ENCODE peak calls at places on chromosomes 13 and 19, in four cellular contexts. W is MM.1S, F is PC-3, B is hepatocyte. L is an unnamed sample.

GRCh38 chr13:113786262-113786841 is 27.3 kb downstream of the TMEM255B start:
- DNase-seq in F (peak; percentile 15), W (no peak), B (no peak), L (no peak)

GRCh38 chr13:70568571-70568970 is 460.3 kb upstream of the KLHL1 start:
- DNase-seq in W (peak; percentile 25), B (peak; percentile 61), F (peak; percentile 70), L (peak; percentile 53)

GRCh38 chr19:52248256-52248655 is 21.1 kb upstream of the ZNF766 start:
- DNase-seq in B (peak; percentile 55), W (peak; percentile 43), F (peak; percentile 60), L (peak; percentile 54)

GRCh38 chr13:112733112-112733511 is 43.3 kb downstream of the ATP11A start:
- DNase-seq in F (no peak), W (no peak), B (no peak), L (peak; percentile 42)

GRCh38 chr13:53123536-53123935 is 94.9 kb downstream of the OLFM4 start:
- DNase-seq in F (no peak), W (no peak), B (no peak), L (no peak)

GRCh38 chr13:73870970-73871935 is 263.0 kb downstream of the KLF12 start:
- DNase-seq in W (no peak), F (no peak), B (no peak), L (no peak)

GRCh38 chr19:7494416-7495098 is 5.7 kb upstream of the PEX11G start:
- DNase-seq in W (no peak), B (no peak), F (no peak), L (peak; percentile 33)

GRCh38 chr13:23352161-23352560 is 81.3 kb downstream of the SACS start:
- DNase-seq in W (no peak), F (no peak), B (no peak), L (no peak)

GRCh38 chr13:113900646-113901045 is 36.8 kb upstream of the GAS6 start:
- DNase-seq in F (no peak), B (no peak), W (no peak), L (no peak)

GRCh38 chr19:16850133-16850532 is 20.9 kb downstream of the SIN3B start:
- DNase-seq in F (peak; percentile 83), W (no peak), B (no peak), L (no peak)

GRCh38 chr13:65913173-65913572 is 1317.0 kb downstream of the PCDH9 start:
- DNase-seq in W (no peak), B (no peak), F (peak; percentile 83), L (no peak)

GRCh38 chr19:8129061-8129460 is 20.3 kb downstream of the FBN3 start:
- DNase-seq in W (no peak), B (no peak), F (peak; percentile 48), L (no peak)

GRCh38 chr19:51450730-51451307 is 7.4 kb downstream of the SIGLEC8 start:
- DNase-seq in W (no peak), B (no peak), F (no peak), L (no peak)

GRCh38 chr13:62631614-62632013 is 1216.0 kb upstream of the PCDH20 start:
- DNase-seq in W (no peak), B (no peak), F (peak; percentile 20), L (no peak)

GRCh38 chr19:46821512-46822359 is 28.9 kb downstream of the AP2S1 start:
- DNase-seq in W (no peak), F (no peak), B (peak; percentile 24), L (peak; percentile 16)

GRCh38 chr13:40927929-40928328 is 91.2 kb downstream of the ELF1 start:
- DNase-seq in W (no peak), B (no peak), F (no peak), L (no peak)

GRCh38 chr19:46624958-46625661 is at the start of gene PTGIR:
- DNase-seq in F (no peak), W (no peak), B (peak; percentile 62), L (no peak)

GRCh38 chr19:31257025-31257424 is 92.2 kb downstream of the TSHZ3 start:
- DNase-seq in W (no peak), B (no peak), F (no peak), L (no peak)

GRCh38 chr13:39942177-39942900 is 286.9 kb downstream of the COG6 start:
- DNase-seq in B (no peak), W (no peak), F (no peak), L (no peak)

GRCh38 chr19:54707932-54708331 is 16.3 kb upstream of the KIR3DL3 start:
- DNase-seq in F (no peak), W (peak; percentile 50), B (no peak), L (no peak)

GRCh38 chr13:93398167-93398566 is 171.6 kb downstream of the GPC6 start:
- DNase-seq in B (no peak), W (no peak), F (no peak), L (no peak)

GRCh38 chr19:40521276-40521675 is 54.5 kb downstream of the SPTBN4 start:
- DNase-seq in W (peak; percentile 27), F (peak; percentile 23), B (no peak), L (no peak)

GRCh38 chr19:30719189-30719990 is 347.2 kb downstream of the ZNF536 start:
- DNase-seq in W (peak; percentile 14), F (no peak), B (peak; percentile 74), L (peak; percentile 66)

GRCh38 chr19:14122924-14123323 is 5.4 kb upstream of the PRKACA start:
- DNase-seq in W (no peak), B (no peak), F (no peak), L (no peak)

GRCh38 chr13:112489199-112489598 is 98.8 kb downstream of the TUBGCP3 start:
- DNase-seq in B (no peak), F (no peak), W (no peak), L (no peak)

GRCh38 chr13:41284512-41285288 is 21.3 kb upstream of the MTRF1 start:
- DNase-seq in F (peak; percentile 95), W (no peak), B (no peak), L (no peak)

GRCh38 chr19:44661904-44662303 is 9.4 kb upstream of the CEACAM19 start:
- DNase-seq in F (no peak), W (no peak), B (no peak), L (no peak)

GRCh38 chr19:44664976-44665375 is 6.3 kb upstream of the CEACAM19 start:
- DNase-seq in W (no peak), F (no peak), B (no peak), L (no peak)

GRCh38 chr19:44661205-44661604 is 10.1 kb upstream of the CEACAM19 start:
- DNase-seq in F (no peak), B (no peak), W (no peak), L (no peak)

GRCh38 chr19:44663996-44664395 is 7.3 kb upstream of the CEACAM19 start:
- DNase-seq in W (no peak), B (no peak), F (no peak), L (no peak)

DNA sequence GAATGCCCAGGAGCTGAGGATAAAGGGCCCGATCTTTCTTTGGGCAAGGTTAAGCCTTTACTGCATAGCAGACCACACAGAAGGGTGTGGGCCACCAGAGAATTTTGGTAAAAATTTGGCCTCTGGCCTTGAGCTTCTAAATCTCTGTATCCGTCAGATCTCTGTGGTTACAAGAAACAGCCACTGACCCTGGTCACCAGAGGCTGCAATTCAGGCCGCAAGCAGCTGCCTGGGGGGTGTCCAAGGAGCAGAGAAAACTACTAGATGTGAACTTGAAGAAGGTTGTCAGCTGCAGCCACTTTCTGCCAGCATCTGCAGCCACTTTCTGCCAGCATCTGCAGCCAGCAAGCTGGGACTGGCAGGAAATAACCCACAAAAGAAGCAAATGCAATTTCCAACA is 8.6 kb upstream of the CEACAM19 start:
- DNase-seq in B (no peak), W (no peak), F (no peak), L (no peak)
- TF ChIP-seq EZH2phosphoT487 in B (no peak), W (no peak), F (no peak), L (no peak)

DNA sequence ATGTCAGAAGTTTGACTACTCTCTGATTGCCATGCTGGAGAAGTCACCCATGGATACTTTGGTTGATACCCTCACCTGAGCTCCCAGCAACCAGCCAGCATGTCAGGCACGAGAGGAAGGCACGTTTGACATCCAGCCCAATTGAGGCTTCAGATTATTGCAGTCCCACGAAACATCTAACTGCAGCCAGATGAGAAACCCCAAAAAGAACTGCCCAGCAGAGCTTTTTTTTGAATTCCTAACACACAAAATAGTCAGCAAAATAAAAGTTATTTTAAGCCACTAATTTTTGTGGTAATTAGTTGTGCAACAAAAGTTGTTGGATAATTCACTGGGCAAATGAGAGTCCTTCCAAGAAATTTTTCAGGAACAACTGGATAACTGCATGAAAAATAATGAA is 259.0 kb downstream of the LMO7 start:
- DNase-seq in F (no peak), W (no peak), B (no peak), L (no peak)
- H3K4me2 ChIP-seq in F (no peak overlapping the region), W (no peak overlapping the region), B (no peak overlapping the region), L (no peak overlapping the region)

GRCh38 chr13:59176775-59177174 is 987.0 kb downstream of the DIAPH3 start:
- DNase-seq in W (no peak), F (peak; percentile 5), B (no peak), L (no peak)
- H2AFZ ChIP-seq in W (no peak overlapping the region), F (no peak overlapping the region), B (no peak overlapping the region), L (no peak overlapping the region)

DNA sequence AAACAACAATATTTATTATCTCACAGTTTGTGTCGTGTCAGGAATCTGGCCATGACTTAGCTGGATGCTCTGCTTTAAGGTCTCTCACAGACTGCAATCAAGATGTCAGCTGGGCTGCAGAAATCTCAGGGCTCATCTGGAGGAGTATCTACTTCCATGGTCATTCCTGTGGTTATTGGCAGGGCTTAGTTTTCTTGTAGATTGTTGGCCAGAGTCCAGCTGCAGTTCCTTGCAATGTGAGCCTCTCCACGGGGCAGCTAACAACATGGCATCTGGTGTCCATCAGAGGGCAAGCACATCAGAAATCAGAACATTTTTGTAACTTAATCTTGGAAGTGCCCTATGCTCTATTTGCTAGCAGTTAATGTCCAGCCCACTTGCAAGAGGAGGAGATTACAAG is 45.7 kb upstream of the TDRD3 start:
- DNase-seq in F (peak; percentile 40), W (no peak), B (peak; percentile 20), L (no peak)
- TF ChIP-seq EZH2phosphoT487 in F (no peak), W (no peak), B (no peak), L (no peak)

GRCh38 chr13:67303661-67304333 is 73.7 kb upstream of the PCDH9 start:
- DNase-seq in W (no peak), B (no peak), F (peak; percentile 59), L (no peak)

GRCh38 chr13:67308004-67308772 is 78.1 kb upstream of the PCDH9 start:
- DNase-seq in F (peak; percentile 79), W (peak; percentile 40), B (no peak), L (no peak)
- H3K4me2 ChIP-seq in F (peak overlapping the region; percentile 57), W (peak overlapping the region; percentile 9), B (no peak overlapping the region), L (no peak overlapping the region)

GRCh38 chr13:83221256-83221655 is 661.0 kb downstream of the SLITRK1 start:
- DNase-seq in B (peak; percentile 8), W (peak; percentile 73), F (peak; percentile 41), L (no peak)

GRCh38 chr13:83223546-83223945 is 658.7 kb downstream of the SLITRK1 start:
- DNase-seq in W (no peak), F (no peak), B (no peak), L (no peak)

GRCh38 chr13:83220241-83220640 is 662.0 kb downstream of the SLITRK1 start:
- DNase-seq in B (no peak), W (peak; percentile 80), F (peak; percentile 5), L (no peak)

GRCh38 chr13:83219832-83220231 is 662.4 kb downstream of the SLITRK1 start:
- DNase-seq in B (no peak), F (no peak), W (peak; percentile 67), L (no peak)

DNA sequence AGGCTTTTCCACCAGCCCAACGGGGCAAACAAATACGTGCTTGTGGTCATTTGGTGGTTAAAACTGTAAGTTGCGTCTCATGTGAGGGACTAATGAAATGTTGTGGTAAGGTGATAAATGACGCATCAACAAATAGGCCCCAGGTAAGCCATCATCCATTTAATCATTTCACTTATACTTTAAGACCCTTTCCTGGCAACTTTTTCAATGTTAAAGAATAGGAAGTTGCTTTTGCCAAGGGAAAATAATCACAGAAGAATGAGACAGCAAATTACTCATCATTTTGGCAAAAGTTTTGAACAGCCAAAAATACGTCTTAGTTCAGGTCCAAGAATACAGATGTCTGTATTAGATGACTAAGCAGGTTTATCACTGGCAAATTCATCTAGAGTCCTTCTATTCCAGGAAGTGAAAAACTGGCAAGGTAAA is 660.4 kb downstream of the SLITRK1 start:
- DNase-seq in F (peak; percentile 93), B (no peak), W (peak; percentile 76), L (no peak)
- H2AFZ ChIP-seq in F (no peak overlapping the region), B (no peak overlapping the region), W (no peak overlapping the region), L (no peak overlapping the region)